ENCODE peak calls at places on chromosomes 12 and 14, in five cellular contexts. S is AG08395, G is NCI-H2081, H is LoVo, Y is HCT116. E is an unnamed sample.

GRCh38 chr12:54378791-54379400 is 5.6 kb downstream of the ZNF385A start:
- DNase-seq in S (peak), Y (no peak), G (peak), H (peak), E (peak)

GRCh38 chr14:96380735-96381134 is 11.2 kb upstream of the AK7 start:
- DNase-seq in H (no peak), Y (no peak), S (no peak), G (no peak), E (no peak)

GRCh38 chr14:73759183-73759713 is 45.1 kb upstream of the PNMA1 start:
- DNase-seq in H (peak), Y (no peak), S (peak), G (peak), E (peak)

GRCh38 chr12:26746315-26746714 is 86.7 kb downstream of the ITPR2 start:
- DNase-seq in S (peak), G (no peak), Y (no peak), H (no peak), E (no peak)

GRCh38 chr14:51094282-51094821 is 553 bp downstream of the TRIM9 start:
- DNase-seq in H (no peak), Y (no peak), S (no peak), G (peak), E (no peak)

GRCh38 chr12:6852651-6853354 is 853 bp downstream of the USP5 start:
- DNase-seq in Y (no peak), S (peak), H (peak), G (peak), E (no peak)

GRCh38 chr12:87848248-87848868 is 180.8 kb downstream of the C12orf50 start:
- DNase-seq in G (peak), S (peak), H (peak), Y (peak), E (no peak)

GRCh38 chr12:110248096-110248447 is 33.0 kb upstream of the ATP2A2 start:
- DNase-seq in Y (no peak), S (no peak), G (no peak), H (no peak), E (peak)

GRCh38 chr14:89702151-89702936 is 252.2 kb downstream of the EFCAB11 start:
- DNase-seq in S (peak), G (no peak), Y (no peak), H (no peak), E (no peak)

GRCh38 chr14:74038015-74038859 is 19.1 kb downstream of the BBOF1 start:
- DNase-seq in H (peak), Y (no peak), S (peak), G (peak), E (no peak)

GRCh38 chr12:25852792-25853191 is 105.7 kb upstream of the RASSF8 start:
- DNase-seq in Y (no peak), S (no peak), H (no peak), G (no peak), E (no peak)

GRCh38 chr12:92533280-92533890 is 169.4 kb upstream of the PLEKHG7 start:
- DNase-seq in G (no peak), S (no peak), H (no peak), Y (no peak), E (no peak)

GRCh38 chr12:107320031-107320928 is 226.9 kb upstream of the CRY1 start:
- DNase-seq in H (no peak), Y (no peak), G (peak), S (peak), E (no peak)

GRCh38 chr14:88242426-88242825 is 80.6 kb downstream of the KCNK10 start:
- DNase-seq in Y (no peak), G (no peak), S (no peak), H (no peak), E (no peak)

GRCh38 chr12:77113971-77114370 is 48.6 kb upstream of the E2F7 start:
- DNase-seq in H (no peak), G (no peak), Y (no peak), S (no peak), E (no peak)

GRCh38 chr12:116713529-116713928 is 24.3 kb downstream of the SPRING1 start:
- DNase-seq in Y (no peak), H (no peak), S (no peak), G (no peak), E (no peak)

GRCh38 chr12:49707127-49707811 is at the start of gene FMNL3:
- DNase-seq in H (peak), Y (peak), G (peak), S (peak), E (peak)

GRCh38 chr14:64060648-64061096 is 207.9 kb downstream of the SYNE2 start:
- DNase-seq in H (peak), Y (peak), S (no peak), G (peak), E (peak)

GRCh38 chr12:65875635-65876034 is 51.4 kb downstream of the HMGA2 start:
- DNase-seq in G (no peak), Y (no peak), H (no peak), S (peak), E (no peak)

GRCh38 chr12:15186593-15186992 is 34.6 kb downstream of the RERG start:
- DNase-seq in H (no peak), Y (no peak), G (peak), S (no peak), E (no peak)

GRCh38 chr12:69766260-69766659 is 27.6 kb downstream of the RAB3IP start:
- DNase-seq in G (no peak), Y (no peak), S (no peak), H (no peak), E (no peak)

GRCh38 chr14:37658174-37658573 is 62.7 kb downstream of the TTC6 start:
- DNase-seq in H (no peak), S (no peak), Y (no peak), G (peak), E (no peak)

GRCh38 chr14:68412505-68413496 is 380.1 kb downstream of the ZFP36L1 start:
- DNase-seq in Y (peak), S (no peak), H (peak), G (no peak), E (no peak)

GRCh38 chr14:36069535-36069900 is 107.0 kb downstream of the PTCSC3 start:
- DNase-seq in Y (peak), H (peak), G (peak), S (peak), E (peak)

GRCh38 chr12:1838223-1838993 is 18.0 kb downstream of the LRTM2 start:
- DNase-seq in S (no peak), G (no peak), H (no peak), Y (no peak), E (no peak)

GRCh38 chr12:122322501-122322900 is 56.2 kb upstream of the VPS33A start:
- DNase-seq in Y (no peak), S (no peak), H (no peak), G (no peak), E (no peak)

GRCh38 chr12:50362671-50363070 is 33.7 kb downstream of the FAM186A start:
- DNase-seq in H (no peak), Y (no peak), S (no peak), G (no peak), E (no peak)

GRCh38 chr12:32334384-32334783 is 65.0 kb upstream of the FGD4 start:
- DNase-seq in Y (no peak), G (peak), H (no peak), S (no peak), E (no peak)